ENCODE peak calls at places on chromosomes 12 and 14, in eight cellular contexts. S is upper lobe of right lung, J is body of pancreas, U is K562, B is endodermal cell, R is stomach, T is ascending aorta, Y is GM23338. M is an unnamed sample.

GRCh38 chr14:90894241-90894640 is 78.0 kb upstream of the TTC7B start:
- DNase-seq in T (no peak), B (no peak), S (no peak), R (no peak), Y (no peak), U (no peak), J (no peak), M (no peak)

GRCh38 chr12:113903381-113903863 is 62.7 kb downstream of the RBM19 start:
- DNase-seq in J (no peak), B (no peak), R (no peak), T (no peak), S (no peak), Y (no peak), U (no peak), M (no peak)

GRCh38 chr14:88492272-88493089 is 62.3 kb downstream of the PTPN21 start:
- DNase-seq in U (peak), Y (peak), B (peak), T (no peak), R (peak), S (no peak), J (peak), M (peak)

GRCh38 chr12:88493651-88494050 is 86.6 kb downstream of the KITLG start:
- DNase-seq in J (no peak), T (no peak), Y (no peak), S (no peak), R (no peak), B (no peak), U (no peak), M (peak)

GRCh38 chr14:102777711-102778615 is 714 bp downstream of the TRAF3 start:
- DNase-seq in J (peak), S (peak), T (no peak), B (peak), R (no peak), U (peak), Y (peak), M (peak)

GRCh38 chr12:70365648-70366518 is at the start of gene KCNMB4:
- DNase-seq in B (peak), T (no peak), Y (peak), S (peak), U (peak), R (peak), J (peak), M (peak)

GRCh38 chr12:46494424-46494823 is 121.9 kb upstream of the SLC38A2 start:
- DNase-seq in J (no peak), B (no peak), Y (peak), T (no peak), R (no peak), S (no peak), U (no peak), M (peak)

GRCh38 chr14:104382361-104383087 is 197.0 kb upstream of the C14orf180 start:
- DNase-seq in U (no peak), J (no peak), Y (no peak), S (peak), B (no peak), T (no peak), R (no peak), M (peak)

GRCh38 chr14:33652566-33653320 is 298.1 kb downstream of the EGLN3 start:
- DNase-seq in R (no peak), J (no peak), U (peak), S (no peak), B (no peak), T (no peak), Y (no peak), M (no peak)

GRCh38 chr12:59472273-59472672 is 123.6 kb upstream of the SLC16A7 start:
- DNase-seq in T (no peak), J (no peak), S (no peak), R (no peak), U (no peak), B (no peak), Y (no peak), M (no peak)

GRCh38 chr12:59067068-59067467 is 146.8 kb upstream of the LRIG3 start:
- DNase-seq in U (no peak), S (no peak), B (no peak), J (no peak), T (no peak), Y (no peak), R (no peak), M (no peak)

GRCh38 chr12:50542448-50542847 is 37.7 kb downstream of the DIP2B start:
- DNase-seq in Y (no peak), R (no peak), T (no peak), B (no peak), J (no peak), U (no peak), S (no peak), M (peak)

GRCh38 chr12:54859502-54859901 is 5.2 kb downstream of the MUCL1 start:
- DNase-seq in J (no peak), Y (peak), B (peak), R (no peak), S (no peak), T (no peak), U (no peak), M (no peak)

GRCh38 chr14:96207686-96208085 is 3.0 kb downstream of the BDKRB2 start:
- DNase-seq in B (no peak), U (no peak), S (no peak), Y (no peak), J (no peak), T (no peak), R (no peak), M (no peak)

GRCh38 chr12:132253698-132254480 is 75.5 kb downstream of the GALNT9 start:
- DNase-seq in T (no peak), Y (no peak), U (no peak), R (no peak), S (no peak), B (no peak), J (no peak), M (no peak)

GRCh38 chr12:6469092-6469491 is 1.4 kb downstream of the VAMP1 start:
- DNase-seq in S (no peak), T (no peak), B (no peak), J (no peak), R (no peak), U (no peak), Y (no peak), M (no peak)

GRCh38 chr12:79012616-79013015 is 148.0 kb downstream of the SYT1 start:
- DNase-seq in S (no peak), B (no peak), J (no peak), U (no peak), T (no peak), Y (no peak), R (no peak), M (no peak)

GRCh38 chr12:56487448-56488040 is 417 bp downstream of the GLS2 start:
- DNase-seq in S (peak), U (no peak), R (peak), T (no peak), J (peak), Y (peak), B (peak), M (no peak)

GRCh38 chr14:104429291-104429861 is 150.2 kb upstream of the C14orf180 start:
- DNase-seq in R (no peak), Y (no peak), U (no peak), S (peak), J (no peak), B (no peak), T (no peak), M (peak)

GRCh38 chr12:123900898-123901376 is 71.7 kb downstream of the CCDC92 start:
- DNase-seq in U (no peak), S (no peak), Y (peak), T (no peak), B (peak), J (no peak), R (no peak), M (no peak)

GRCh38 chr14:33026850-33027420 is 88.3 kb downstream of the NPAS3 start:
- DNase-seq in J (no peak), S (no peak), U (no peak), T (no peak), B (no peak), R (no peak), Y (no peak), M (no peak)

GRCh38 chr12:56714431-56714929 is 10.6 kb downstream of the NACA start:
- DNase-seq in Y (no peak), U (no peak), S (no peak), B (no peak), R (no peak), J (no peak), T (no peak), M (no peak)

GRCh38 chr12:67650127-67650495 is 1.6 kb downstream of the DYRK2 start:
- DNase-seq in Y (no peak), R (no peak), J (peak), S (no peak), B (no peak), T (no peak), U (peak), M (peak)

GRCh38 chr14:57066887-57067513 is 201.7 kb downstream of the EXOC5 start:
- DNase-seq in Y (peak), T (no peak), R (peak), B (peak), J (peak), U (peak), S (peak), M (no peak)

GRCh38 chr12:78802593-78802992 is 62.0 kb upstream of the SYT1 start:
- DNase-seq in S (no peak), U (no peak), Y (peak), J (no peak), R (no peak), T (no peak), B (no peak), M (peak)

GRCh38 chr12:125860672-125861288 is 795.5 kb downstream of the AACS start:
- DNase-seq in Y (no peak), B (no peak), T (no peak), S (no peak), R (no peak), J (no peak), U (no peak), M (no peak)

GRCh38 chr12:15152864-15153263 is 68.4 kb downstream of the RERG start:
- DNase-seq in S (no peak), Y (no peak), J (no peak), B (no peak), T (no peak), R (no peak), U (no peak), M (no peak)

GRCh38 chr14:100523536-100524025 is 63.6 kb downstream of the BEGAIN start:
- DNase-seq in U (no peak), S (peak), J (no peak), B (no peak), T (no peak), R (no peak), Y (no peak), M (no peak)

GRCh38 chr14:64968651-64969050 is 3.5 kb downstream of the RAB15 start:
- DNase-seq in J (no peak), Y (peak), U (no peak), B (no peak), T (no peak), S (no peak), R (no peak), M (no peak)

GRCh38 chr12:55720894-55721444 is 776 bp downstream of the RDH5 start:
- DNase-seq in T (peak), R (peak), J (peak), B (peak), U (no peak), Y (peak), S (peak), M (peak)

GRCh38 chr14:52314521-52315354 is 626 bp downstream of the PTGER2 start:
- DNase-seq in J (no peak), S (peak), R (peak), T (no peak), U (no peak), Y (peak), B (peak), M (peak)

GRCh38 chr12:10574307-10574706 is 39.1 kb downstream of the MAGOHB start:
- DNase-seq in U (no peak), S (no peak), Y (no peak), R (no peak), T (no peak), J (no peak), B (no peak), M (no peak)

GRCh38 chr14:98704441-98704840 is 567.6 kb downstream of the BCL11B start:
- DNase-seq in S (no peak), T (no peak), R (no peak), B (no peak), U (no peak), Y (no peak), J (no peak), M (peak)

GRCh38 chr14:59339526-59339925 is 125.7 kb downstream of the GPR135 start:
- DNase-seq in Y (no peak), B (no peak), U (no peak), S (no peak), T (no peak), R (no peak), J (no peak), M (no peak)

GRCh38 chr12:86914716-86915115 is 658.5 kb upstream of the MGAT4C start:
- DNase-seq in R (no peak), J (no peak), S (no peak), B (peak), U (no peak), T (no peak), Y (peak), M (peak)

GRCh38 chr14:92684801-92685560 is 63.4 kb downstream of the LGMN start:
- DNase-seq in Y (peak), U (peak), R (no peak), B (peak), T (no peak), S (peak), J (no peak), M (peak)

GRCh38 chr12:109871678-109872314 is 8.5 kb downstream of the GLTP start:
- DNase-seq in Y (no peak), T (no peak), S (no peak), B (no peak), R (peak), J (no peak), U (no peak), M (peak)

GRCh38 chr12:109864916-109865315 is 15.4 kb downstream of the GLTP start:
- DNase-seq in U (no peak), S (no peak), Y (peak), J (peak), R (no peak), T (no peak), B (no peak), M (no peak)

GRCh38 chr12:109863961-109864712 is 16.2 kb downstream of the GLTP start:
- DNase-seq in R (peak), B (no peak), S (no peak), U (no peak), T (no peak), J (peak), Y (no peak), M (no peak)

GRCh38 chr12:109870648-109871047 is 9.7 kb downstream of the GLTP start:
- DNase-seq in J (no peak), U (no peak), Y (no peak), T (no peak), B (no peak), R (no peak), S (no peak), M (peak)

DNA sequence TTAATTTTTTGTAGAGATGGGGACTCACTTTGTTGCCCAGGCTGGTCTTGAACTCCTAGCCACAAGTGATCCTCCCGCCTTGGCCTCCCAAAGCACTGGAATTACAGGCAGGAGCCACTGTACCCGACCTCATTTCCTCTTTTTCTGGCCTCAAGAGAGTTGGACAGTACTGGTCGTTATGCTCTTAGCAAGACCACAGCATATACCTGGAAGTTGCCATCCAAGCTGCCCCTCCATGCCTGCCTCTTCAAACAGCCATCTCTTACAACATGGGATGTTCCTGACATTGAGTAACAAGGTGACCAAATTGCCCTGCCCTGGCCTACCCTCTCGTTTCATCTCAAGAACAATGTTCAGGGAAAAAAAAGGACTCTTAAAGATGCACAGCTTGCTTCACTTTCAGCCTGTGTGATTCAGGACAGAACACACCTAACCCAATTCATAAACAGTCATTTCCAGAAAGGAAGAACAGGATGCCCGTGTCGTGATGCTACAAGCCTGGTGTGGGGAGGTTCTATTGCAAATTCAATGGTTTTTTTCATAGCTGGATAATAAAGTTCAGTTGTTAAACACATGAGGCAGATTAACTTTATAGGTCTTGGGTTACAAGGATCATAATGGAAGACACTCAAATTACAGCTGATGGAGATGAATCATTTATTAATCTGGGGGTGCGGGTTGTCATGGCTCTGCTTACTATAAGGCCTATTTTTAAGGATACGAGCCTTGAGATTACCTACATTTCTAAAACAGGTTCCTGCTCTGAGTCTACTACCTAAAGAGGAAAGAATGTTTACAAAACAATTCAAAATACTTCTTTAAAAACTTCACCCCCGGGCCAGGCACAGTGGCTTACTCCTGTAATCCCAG is 11.9 kb downstream of the GLTP start:
- DNase-seq in J (no peak), R (no peak), Y (no peak), U (no peak), B (no peak), T (no peak), S (no peak), M (no peak)
- H3K27ac ChIP-seq in J (no peak), R (no peak), Y (no peak), U (no peak), B (no peak), T (no peak), S (no peak), M (no peak)

GRCh38 chr14:60509438-60510253 is 700 bp downstream of the SIX6 start:
- DNase-seq in Y (peak), R (no peak), B (peak), S (no peak), T (no peak), J (no peak), U (no peak), M (no peak)

GRCh38 chr14:60506462-60506984 is 2.4 kb upstream of the SIX6 start:
- DNase-seq in R (no peak), Y (peak), T (no peak), B (peak), S (no peak), U (no peak), J (no peak), M (no peak)

GRCh38 chr14:60506985-60507829 is 1.7 kb upstream of the SIX6 start:
- DNase-seq in T (no peak), Y (peak), B (peak), U (no peak), S (no peak), J (no peak), R (no peak), M (peak)

GRCh38 chr14:60508707-60509437 is at the start of gene SIX6:
- DNase-seq in S (peak), B (peak), R (no peak), U (no peak), T (no peak), J (no peak), Y (peak), M (peak)

DNA sequence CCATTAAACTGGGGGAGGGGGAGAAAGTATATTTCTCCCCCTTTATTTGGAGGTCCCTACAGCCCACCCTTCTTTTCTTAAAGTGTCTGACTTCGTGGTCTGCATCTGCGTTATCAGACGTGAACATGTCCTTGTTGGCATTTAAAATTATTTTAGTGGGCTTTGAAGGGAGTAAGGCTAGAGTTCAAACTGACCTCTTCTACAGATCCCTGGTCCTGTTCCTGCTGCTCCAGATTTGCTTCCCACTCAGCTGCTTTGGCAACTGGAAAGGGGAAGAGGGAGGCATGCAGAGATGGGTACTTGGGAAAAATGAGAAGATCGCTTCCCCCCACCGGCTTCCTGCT is 611 bp upstream of the SIX6 start:
- DNase-seq in T (no peak), Y (no peak), R (no peak), U (no peak), B (no peak), J (no peak), S (no peak), M (peak)
- H3K4me3 ChIP-seq in T (peak), Y (peak), R (no peak), U (no peak), B (peak), J (no peak), S (no peak), M (no peak)

GRCh38 chr12:111435661-111436201 is 30.0 kb downstream of the SH2B3 start:
- DNase-seq in Y (no peak), R (no peak), B (peak), U (no peak), J (no peak), S (no peak), T (no peak), M (peak)

GRCh38 chr12:111436811-111437210 is 31.1 kb downstream of the SH2B3 start:
- DNase-seq in R (no peak), B (peak), U (no peak), S (no peak), J (no peak), Y (no peak), T (no peak), M (peak)

GRCh38 chr12:111436266-111436665 is 30.5 kb downstream of the SH2B3 start:
- DNase-seq in S (no peak), B (peak), Y (peak), J (no peak), T (no peak), R (no peak), U (no peak), M (no peak)

GRCh38 chr12:111434049-111434448 is 28.3 kb downstream of the SH2B3 start:
- DNase-seq in S (no peak), B (no peak), R (no peak), Y (no peak), J (no peak), T (no peak), U (no peak), M (no peak)

GRCh38 chr12:111434680-111435338 is 29.1 kb downstream of the SH2B3 start:
- DNase-seq in T (no peak), Y (peak), J (peak), R (no peak), B (peak), S (no peak), U (no peak), M (peak)
- H3K27ac ChIP-seq in T (peak), Y (peak), J (peak), R (peak), B (no peak), S (peak), U (peak), M (peak)

DNA sequence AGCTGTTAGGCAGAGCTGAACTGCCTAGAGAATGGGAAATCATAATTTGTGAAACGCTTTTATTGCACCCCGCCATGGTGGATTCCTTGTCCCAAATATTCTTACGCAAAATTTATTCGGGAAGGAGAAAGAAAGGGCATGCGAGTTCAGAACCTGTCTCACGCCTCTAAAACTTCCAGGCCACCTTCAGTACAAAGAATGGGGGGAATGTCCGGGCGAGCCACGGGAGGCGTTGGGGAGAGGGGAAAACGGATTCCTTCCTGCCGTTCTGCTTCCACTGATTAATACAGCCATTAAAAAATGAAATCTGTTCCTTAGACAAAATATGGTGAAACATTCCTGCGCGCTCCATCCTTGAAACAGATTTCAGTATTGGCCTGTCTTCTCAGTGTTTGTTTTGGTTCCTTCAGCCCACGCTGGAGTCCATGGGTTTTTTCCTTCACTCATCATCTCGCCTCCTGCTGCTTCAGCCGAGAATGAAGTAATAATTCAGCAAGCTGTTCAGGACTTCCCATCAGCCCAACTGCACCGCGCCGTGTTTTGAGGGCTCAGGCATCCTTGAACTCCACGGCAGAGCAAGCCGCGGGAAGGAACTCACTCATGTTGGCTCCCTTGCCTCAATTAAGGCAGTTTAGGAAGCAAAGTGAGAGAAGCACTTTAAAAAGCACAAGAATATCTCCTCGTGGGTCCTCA is 47.7 kb upstream of the CDKN3 start:
- DNase-seq in S (no peak), Y (no peak), J (no peak), U (no peak), R (no peak), B (peak), T (no peak), M (peak)
- H3K4me3 ChIP-seq in S (peak), Y (no peak), J (no peak), U (no peak), R (no peak), B (no peak), T (peak), M (peak)

GRCh38 chr12:94244165-94245133 is 96.1 kb downstream of the PLXNC1 start:
- DNase-seq in U (peak), Y (no peak), J (no peak), B (no peak), T (no peak), S (peak), R (peak), M (no peak)
- H3K27ac ChIP-seq in U (peak), Y (no peak), J (no peak), B (no peak), T (no peak), S (peak), R (no peak), M (no peak)